ENCODE peak calls at places on chromosome 17, in four cellular contexts. X, J, K and L are unnamed samples. For H3K9me3, the result is how much of the 10 kb centered on the place peaks cover.

GRCh38 chr17:49809056-49809455 is 20.6 kb downstream of the KAT7 start:
- DNase-seq in X (no peak), J (no peak), K (no peak), L (no peak)

GRCh38 chr17:78129385-78130079 is 977 bp upstream of the TMC6 start:
- DNase-seq in X (no peak), J (no peak), K (no peak), L (no peak)

GRCh38 chr17:59346341-59346740 is 14.9 kb downstream of the YPEL2 start:
- DNase-seq in X (no peak), J (no peak), K (no peak), L (no peak)

GRCh38 chr17:31492880-31493655 is 101.6 kb downstream of the RAB11FIP4 start:
- DNase-seq in X (no peak), J (no peak), K (peak), L (peak)

GRCh38 chr17:8572767-8573166 is 57.8 kb downstream of the MYH10 start:
- DNase-seq in X (no peak), J (peak), K (no peak), L (no peak)

GRCh38 chr17:61431594-61432311 is 20.5 kb upstream of the TBX4 start:
- DNase-seq in X (no peak), J (peak), K (no peak), L (no peak)

GRCh38 chr17:28675980-28676379 is 14.0 kb downstream of the SUPT6H start:
- DNase-seq in X (no peak), J (no peak), K (no peak), L (no peak)

GRCh38 chr17:8574687-8575086 is 55.8 kb downstream of the MYH10 start:
- DNase-seq in X (peak), J (peak), K (no peak), L (no peak)

GRCh38 chr17:43823350-43824084 is 9.4 kb downstream of the MPP3 start:
- DNase-seq in X (no peak), J (no peak), K (no peak), L (peak)

GRCh38 chr17:49996495-49997255 is 1.7 kb upstream of the DLX3 start:
- DNase-seq in X (peak), J (peak), K (peak), L (peak)

GRCh38 chr17:45240905-45241314 is 19.2 kb downstream of the FMNL1 start:
- DNase-seq in X (no peak), J (no peak), K (no peak), L (no peak)

GRCh38 chr17:75845058-75845711 is 981 bp upstream of the UNC13D start:
- DNase-seq in X (peak), J (peak), K (peak), L (peak)

GRCh38 chr17:68318103-68318991 is 27.1 kb downstream of the ARSG start:
- DNase-seq in X (no peak), J (peak), K (peak), L (no peak)

GRCh38 chr17:16820161-16820877 is 130.3 kb downstream of the CCDC144A start:
- DNase-seq in X (no peak), J (no peak), K (no peak), L (peak)

GRCh38 chr17:17140590-17140980 is 65.5 kb downstream of the PLD6 start:
- DNase-seq in X (no peak), J (peak), K (no peak), L (no peak)

GRCh38 chr17:56247816-56248215 is 94.5 kb downstream of the ANKFN1 start:
- DNase-seq in X (no peak), J (no peak), K (no peak), L (no peak)

GRCh38 chr17:57493625-57494024 is 237.3 kb downstream of the MSI2 start:
- DNase-seq in X (no peak), J (no peak), K (no peak), L (no peak)

GRCh38 chr17:45739786-45740185 is 44.3 kb upstream of the CRHR1 start:
- DNase-seq in X (no peak), J (no peak), K (peak), L (no peak)

GRCh38 chr17:46851029-46851741 is at the start of gene WNT9B:
- DNase-seq in X (no peak), J (no peak), K (no peak), L (peak)

GRCh38 chr17:39553326-39553945 is 54.3 kb downstream of the NEUROD2 start:
- DNase-seq in X (no peak), J (peak), K (no peak), L (no peak)

GRCh38 chr17:68085751-68086445 is 50.4 kb downstream of the KPNA2 start:
- DNase-seq in X (no peak), J (no peak), K (no peak), L (no peak)

GRCh38 chr17:82017612-82018151 is 5.0 kb downstream of the CENPX start:
- DNase-seq in X (no peak), J (no peak), K (no peak), L (no peak)

GRCh38 chr17:55825213-55825612 is 74.4 kb downstream of the PCTP start:
- DNase-seq in X (no peak), J (no peak), K (no peak), L (no peak)

GRCh38 chr17:44518032-44518431 is 14.8 kb upstream of the GPATCH8 start:
- DNase-seq in X (no peak), J (peak), K (no peak), L (no peak)

GRCh38 chr17:44310188-44310587 is 1.8 kb downstream of the RUNDC3A start:
- DNase-seq in X (no peak), J (no peak), K (no peak), L (no peak)

GRCh38 chr17:19533718-19534561 is at the start of gene SLC47A1:
- DNase-seq in X (peak), J (no peak), K (peak), L (peak)

GRCh38 chr17:32847977-32848376 is 28.9 kb downstream of the MYO1D start:
- DNase-seq in X (no peak), J (no peak), K (no peak), L (no peak)

GRCh38 chr17:8255499-8255898 is 6.4 kb downstream of the PFAS start:
- DNase-seq in X (no peak), J (no peak), K (no peak), L (no peak)

GRCh38 chr17:65193305-65194293 is 56.4 kb downstream of the RGS9 start:
- DNase-seq in X (no peak), J (no peak), K (no peak), L (no peak)

DNA sequence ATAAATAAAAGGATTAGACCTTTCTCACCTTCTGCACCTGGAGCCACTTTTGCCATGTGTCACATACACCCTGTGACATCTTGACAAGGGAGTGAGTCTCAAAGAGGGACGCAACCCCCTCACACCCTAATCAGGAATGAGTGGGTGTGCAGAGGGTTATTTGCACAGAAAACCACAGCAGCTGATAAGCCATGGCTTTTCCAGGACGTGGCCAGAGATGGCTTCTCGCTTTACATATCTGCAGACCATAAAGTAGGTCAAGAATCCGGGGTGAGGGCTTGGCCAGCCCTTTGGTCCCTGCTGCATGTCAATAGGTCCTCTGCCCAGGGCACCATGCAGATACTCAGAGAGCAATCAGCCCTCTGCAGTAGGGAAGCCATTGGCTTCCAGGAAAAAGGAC is 2.4 kb upstream of the CD300LF start:
- DNase-seq in X (no peak), J (no peak), K (no peak), L (no peak)
- H3K27ac ChIP-seq in X (no peak), J (no peak), K (no peak), L (no peak)

DNA sequence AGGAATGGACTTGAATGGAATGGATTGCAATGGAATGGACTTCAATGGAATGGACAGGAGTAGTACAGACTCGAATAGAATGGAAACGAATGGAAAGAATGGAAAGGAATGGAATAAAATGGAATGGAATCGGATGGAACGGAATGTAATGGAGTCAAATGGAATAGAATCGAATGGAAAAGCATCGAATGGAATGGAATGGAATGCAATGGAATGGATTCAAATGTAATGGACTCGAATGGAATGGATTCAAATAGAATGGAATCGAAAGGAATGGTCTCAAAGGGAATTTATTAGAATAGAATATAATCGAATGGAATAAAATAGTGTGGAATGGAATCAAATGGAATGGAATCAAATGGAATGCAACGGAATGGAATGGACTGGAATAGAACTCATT is 484.9 kb upstream of the WSB1 start:
- DNase-seq in X (no peak), J (peak), K (no peak), L (no peak)
- H3K9me3 ChIP-seq in X (under half), J (under half), K (under half), L (under half)

GRCh38 chr17:72539981-72540897 is 419.4 kb downstream of the SOX9 start:
- DNase-seq in X (peak), J (peak), K (peak), L (peak)
- H3K27ac ChIP-seq in X (no peak), J (peak), K (no peak), L (no peak)

GRCh38 chr17:71176315-71176714 is 944.5 kb upstream of the SOX9 start:
- DNase-seq in X (no peak), J (no peak), K (no peak), L (no peak)
- H3K9me3 ChIP-seq in X (under half), J (under half), K (under half), L (under half)

DNA sequence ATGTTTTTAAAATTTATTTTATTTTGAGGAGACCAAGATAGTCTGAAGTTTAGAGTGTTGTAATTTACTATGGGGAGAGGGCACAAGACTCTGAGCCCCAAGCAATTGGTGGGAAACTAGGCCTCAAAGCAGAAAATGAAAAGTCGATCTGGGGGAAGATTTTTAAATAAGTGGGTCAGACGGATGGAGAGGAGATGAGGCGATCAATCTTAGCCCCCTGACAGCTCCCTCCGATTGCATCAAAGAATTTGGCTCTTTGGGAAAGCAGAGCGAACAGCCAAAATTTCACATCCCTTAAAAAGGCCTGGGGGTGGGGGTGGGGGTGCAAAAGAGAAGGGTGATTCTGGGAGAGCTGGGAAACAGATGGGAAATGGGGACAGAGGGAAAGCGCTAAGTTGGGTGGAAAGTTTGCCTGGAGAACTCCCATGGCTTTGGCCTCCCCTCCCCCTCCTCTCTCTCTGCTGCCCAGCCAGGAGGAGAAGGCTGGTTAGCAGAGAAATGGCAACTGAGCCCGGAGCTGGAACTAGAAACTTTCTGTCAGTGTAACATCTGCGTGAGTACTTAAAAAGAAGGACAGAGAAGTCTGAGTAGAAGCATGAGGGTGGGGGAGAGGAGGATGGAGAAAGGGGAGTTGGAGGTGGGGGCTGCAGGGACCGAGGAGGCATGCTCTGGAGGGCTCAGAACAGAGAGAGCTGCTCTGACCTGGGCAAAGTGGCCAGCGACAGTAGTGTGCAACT is 1.4 kb upstream of the HOXB2 start:
- DNase-seq in X (peak), J (peak), K (no peak), L (peak)
- H3K27ac ChIP-seq in X (peak), J (peak), K (peak), L (peak)

GRCh38 chr17:70336411-70336810 is 167.1 kb downstream of the KCNJ2 start:
- DNase-seq in X (no peak), J (no peak), K (no peak), L (no peak)
- H3K9me3 ChIP-seq in X (under half), J (under half), K (under half), L (under half)

DNA sequence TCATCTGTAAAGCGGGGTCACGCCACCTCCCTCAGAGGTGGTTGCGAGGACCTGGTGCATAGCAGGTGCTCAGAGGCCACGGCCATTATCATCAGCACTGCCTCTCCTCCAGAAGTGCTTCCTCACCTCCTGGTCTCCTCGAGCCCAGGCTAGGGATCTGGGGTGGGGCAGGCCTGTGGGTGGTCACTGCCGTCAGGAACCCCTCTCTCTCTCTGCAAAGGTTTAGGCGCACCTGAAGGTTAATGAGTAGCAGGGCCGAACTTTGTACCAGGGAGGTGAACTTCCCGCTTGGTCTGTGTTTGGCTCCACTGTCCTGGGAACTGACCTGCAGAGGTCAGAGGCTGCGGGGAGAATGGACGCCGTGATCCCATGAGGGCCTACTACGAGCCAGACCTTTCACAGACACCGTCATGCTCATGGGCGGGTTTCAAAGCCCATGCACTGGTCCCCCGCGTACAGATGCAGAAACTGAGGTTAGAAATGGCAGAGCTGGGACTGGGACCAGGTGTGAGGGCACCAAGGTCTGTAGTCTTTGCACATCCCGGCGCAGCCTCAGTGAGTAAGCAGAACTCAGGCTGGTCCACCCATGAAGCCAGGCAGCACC is 13.8 kb downstream of the JUP start:
- DNase-seq in X (no peak), J (no peak), K (no peak), L (peak)
- H3K27ac ChIP-seq in X (peak), J (no peak), K (peak), L (peak)

DNA sequence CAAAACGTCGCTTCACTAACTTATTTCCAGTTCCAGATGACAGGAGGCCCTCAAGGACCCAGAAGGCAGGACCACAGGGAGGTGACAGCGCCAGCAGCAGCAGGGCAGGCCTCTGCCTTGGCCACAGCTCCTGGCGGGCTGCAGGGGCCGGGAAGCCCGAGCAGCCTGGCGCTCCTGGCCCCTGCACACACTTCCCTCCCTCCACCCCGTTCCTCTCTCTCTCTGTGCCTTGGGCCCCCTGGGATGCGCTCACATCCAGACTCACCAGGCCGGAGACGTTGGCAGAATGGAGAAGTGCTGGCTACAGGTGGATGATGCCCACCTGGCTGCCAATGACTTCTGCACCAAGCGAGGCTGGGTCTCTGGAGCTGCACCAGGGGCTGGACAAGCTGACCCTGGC is 12.7 kb downstream of the ZNF594 start:
- DNase-seq in X (no peak), J (no peak), K (no peak), L (no peak)
- H3K9me3 ChIP-seq in X (under half), J (under half), K (half or more), L (under half)

GRCh38 chr17:4334332-4334731 is 32.1 kb downstream of the UBE2G1 start:
- DNase-seq in X (no peak), J (no peak), K (no peak), L (no peak)
- H3K27ac ChIP-seq in X (no peak), J (no peak), K (peak), L (no peak)

DNA sequence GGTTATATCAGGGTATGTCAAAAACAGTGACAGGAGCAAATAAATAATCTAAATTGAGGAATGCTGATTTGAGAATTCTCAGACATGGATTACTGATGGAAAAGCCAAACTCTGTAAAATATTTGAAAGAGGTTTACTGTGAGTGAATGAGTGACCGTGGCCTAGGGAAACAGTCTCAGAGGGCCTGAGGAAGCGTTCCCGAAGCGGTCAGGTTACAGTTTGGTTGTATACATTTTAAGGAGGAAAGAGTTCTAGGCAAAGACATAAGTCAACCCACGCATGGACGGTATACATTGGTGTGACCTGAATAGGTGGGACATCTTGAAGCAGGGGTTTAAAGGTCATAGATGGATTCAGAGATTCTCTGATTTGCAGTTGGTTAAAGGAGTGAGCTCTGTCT is 771.7 kb downstream of the KCNJ18 start:
- DNase-seq in X (no peak), J (no peak), K (no peak), L (no peak)
- H3K9me3 ChIP-seq in X (under half), J (under half), K (under half), L (under half)